ENCODE peak calls at places on chromosome 1, in nine cellular contexts. C, Y, G, J, T, L, I, S and K are unnamed samples.

GRCh38 chr1:42939216-42939615 is 19.5 kb downstream of the SLC2A1 start:
- DNase-seq in T (no peak), Y (peak), S (no peak), J (no peak), I (no peak), C (no peak), G (no peak), L (no peak), K (no peak)

GRCh38 chr1:229139320-229139719 is 131.6 kb upstream of the RAB4A start:
- DNase-seq in S (no peak), J (no peak), C (no peak), I (no peak), T (no peak), Y (no peak), G (no peak), L (no peak), K (no peak)

GRCh38 chr1:95375201-95375600 is 141.2 kb downstream of the RWDD3 start:
- DNase-seq in S (no peak), J (no peak), T (no peak), Y (no peak), L (no peak), I (no peak), C (no peak), G (no peak), K (no peak)

GRCh38 chr1:111406325-111406768 is 21.2 kb downstream of the OVGP1 start:
- DNase-seq in T (no peak), S (peak), C (peak), I (peak), L (peak), G (no peak), J (peak), Y (no peak), K (no peak)

GRCh38 chr1:201488817-201489581 is 17.9 kb downstream of the CSRP1 start:
- DNase-seq in Y (peak), S (no peak), G (no peak), C (peak), J (no peak), I (peak), T (no peak), L (peak), K (peak)

GRCh38 chr1:62687421-62687902 is 724 bp downstream of the DOCK7 start:
- DNase-seq in T (no peak), L (peak), J (peak), G (peak), S (peak), Y (no peak), I (peak), C (peak), K (peak)

GRCh38 chr1:6998267-6998666 is 213.0 kb downstream of the CAMTA1 start:
- DNase-seq in J (no peak), T (no peak), S (no peak), C (no peak), Y (no peak), I (no peak), G (no peak), L (no peak), K (peak)

GRCh38 chr1:100868364-100868995 is 26.2 kb downstream of the EXTL2 start:
- DNase-seq in J (no peak), C (peak), T (no peak), G (no peak), Y (no peak), L (peak), S (no peak), I (peak), K (peak)

GRCh38 chr1:208238710-208239517 is 5.3 kb downstream of the PLXNA2 start:
- DNase-seq in I (peak), J (peak), C (peak), G (no peak), L (peak), T (peak), Y (no peak), S (no peak), K (peak)

GRCh38 chr1:12447301-12447700 is 170.7 kb downstream of the DHRS3 start:
- DNase-seq in C (peak), I (peak), L (peak), T (no peak), G (no peak), J (no peak), S (no peak), Y (no peak), K (peak)

GRCh38 chr1:231421971-231422797 is at the start of gene EGLN1:
- DNase-seq in J (peak), T (peak), C (peak), Y (peak), L (peak), G (peak), S (peak), I (peak), K (peak)

GRCh38 chr1:245195398-245195797 is 40.6 kb downstream of the KIF26B start:
- DNase-seq in L (no peak), Y (no peak), C (no peak), G (no peak), J (no peak), S (no peak), I (no peak), T (no peak), K (no peak)

GRCh38 chr1:9203623-9204022 is 31.0 kb upstream of the H6PD start:
- DNase-seq in C (no peak), J (peak), S (no peak), L (no peak), Y (no peak), T (no peak), I (no peak), G (no peak), K (no peak)

GRCh38 chr1:177567393-177567792 is 396.6 kb downstream of the BRINP2 start:
- DNase-seq in L (peak), J (no peak), C (peak), S (no peak), Y (no peak), T (no peak), G (peak), I (no peak), K (no peak)

GRCh38 chr1:109391161-109391556 is 6.6 kb downstream of the SORT1 start:
- DNase-seq in Y (no peak), J (no peak), S (no peak), I (peak), L (peak), G (no peak), C (peak), T (no peak), K (peak)

GRCh38 chr1:19411612-19412011 is 73.7 kb downstream of the CAPZB start:
- DNase-seq in T (no peak), L (no peak), S (no peak), G (no peak), Y (no peak), C (no peak), I (no peak), J (no peak), K (no peak)

GRCh38 chr1:234408757-234409156 is 35.5 kb downstream of the COA6 start:
- DNase-seq in T (no peak), G (no peak), C (no peak), J (no peak), I (no peak), Y (no peak), L (no peak), S (no peak), K (no peak)

GRCh38 chr1:179305450-179305849 is 11.9 kb downstream of the SOAT1 start:
- DNase-seq in T (no peak), S (no peak), C (no peak), Y (no peak), G (no peak), I (no peak), L (no peak), J (no peak), K (no peak)

GRCh38 chr1:34166191-34167090 is 1.4 kb upstream of the CSMD2 start:
- DNase-seq in C (no peak), S (no peak), J (no peak), I (peak), L (peak), T (no peak), G (peak), Y (no peak), K (no peak)

GRCh38 chr1:16155537-16156410 is at the start of gene EPHA2:
- DNase-seq in J (no peak), I (peak), Y (peak), G (peak), S (no peak), L (peak), T (peak), C (peak), K (peak)

GRCh38 chr1:41611932-41612450 is 127.5 kb upstream of the EDN2 start:
- DNase-seq in S (no peak), I (no peak), L (no peak), J (peak), T (no peak), G (no peak), C (no peak), Y (no peak), K (no peak)

GRCh38 chr1:110056776-110057175 is 13.7 kb downstream of the ALX3 start:
- DNase-seq in S (no peak), C (peak), J (no peak), Y (no peak), T (no peak), I (peak), L (peak), G (no peak), K (peak)

GRCh38 chr1:233261206-233261605 is 34.3 kb downstream of the PCNX2 start:
- DNase-seq in S (no peak), Y (no peak), I (no peak), C (no peak), J (no peak), G (no peak), L (no peak), T (no peak), K (no peak)

GRCh38 chr1:93140106-93140505 is 40.1 kb downstream of the TMED5 start:
- DNase-seq in J (no peak), C (peak), S (no peak), L (no peak), I (no peak), G (no peak), Y (no peak), T (no peak), K (no peak)

GRCh38 chr1:167849656-167850055 is 64.3 kb downstream of the ADCY10 start:
- DNase-seq in I (no peak), Y (no peak), G (no peak), C (no peak), J (no peak), T (no peak), L (no peak), S (no peak), K (no peak)

GRCh38 chr1:243267346-243268283 is 11.8 kb downstream of the SDCCAG8 start:
- DNase-seq in L (no peak), I (no peak), J (no peak), G (no peak), Y (no peak), S (no peak), T (no peak), C (no peak), K (no peak)

GRCh38 chr1:178953034-178953433 is 72.7 kb upstream of the FAM20B start:
- DNase-seq in S (no peak), C (no peak), J (no peak), I (no peak), L (peak), T (no peak), G (no peak), Y (peak), K (no peak)

GRCh38 chr1:205961970-205962820 is 18.9 kb upstream of the SLC26A9 start:
- DNase-seq in L (no peak), S (no peak), T (no peak), G (no peak), J (no peak), Y (no peak), I (peak), C (no peak), K (no peak)

GRCh38 chr1:246794261-246795093 is 70.3 kb downstream of the SCCPDH start:
- DNase-seq in C (peak), G (peak), L (peak), J (no peak), Y (peak), S (no peak), T (no peak), I (peak), K (peak)

GRCh38 chr1:6504887-6505286 is 13.4 kb upstream of the PLEKHG5 start:
- DNase-seq in I (no peak), Y (no peak), G (no peak), S (no peak), J (no peak), T (no peak), L (no peak), C (no peak), K (no peak)

GRCh38 chr1:198238121-198238520 is 81.3 kb downstream of the NEK7 start:
- DNase-seq in S (no peak), T (no peak), I (no peak), C (no peak), Y (no peak), L (no peak), J (no peak), G (no peak), K (no peak)

GRCh38 chr1:227316941-227317540 is 1.3 kb downstream of the CDC42BPA start:
- DNase-seq in I (peak), C (peak), S (no peak), Y (no peak), T (no peak), G (no peak), L (peak), J (no peak), K (no peak)

DNA sequence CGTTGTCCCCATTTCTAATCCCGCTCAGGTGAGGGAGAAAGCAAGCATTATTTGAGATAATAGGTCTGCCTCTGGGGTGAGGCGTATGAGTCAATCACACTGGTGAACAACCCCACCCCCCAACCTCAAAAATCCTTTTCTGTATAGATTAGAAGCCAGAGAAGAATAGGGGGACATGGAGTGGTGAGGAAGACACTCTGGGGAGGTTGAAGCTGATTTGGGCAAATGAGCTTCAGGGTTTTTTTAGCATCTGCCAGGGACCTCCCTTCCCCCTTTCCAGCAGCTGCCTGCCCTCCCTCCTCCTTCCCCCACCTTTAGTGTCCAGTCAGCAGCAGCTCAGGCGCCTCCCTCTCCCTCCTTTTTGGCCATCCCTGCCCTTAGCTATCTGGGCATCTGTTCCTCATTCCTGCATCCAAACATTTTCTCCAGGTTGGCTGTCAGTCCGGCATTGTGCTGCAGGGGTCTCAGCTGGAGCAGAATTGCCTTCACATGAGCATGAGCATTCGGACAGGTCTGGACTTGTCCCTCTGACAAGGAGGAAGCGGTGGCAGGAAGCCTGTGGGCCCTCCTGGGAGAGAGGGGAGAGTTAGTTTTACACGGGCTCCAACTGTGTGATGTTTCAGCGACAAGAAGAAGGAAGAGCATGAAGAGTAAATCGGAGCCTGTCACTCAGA is 30.8 kb upstream of the PTGFRN start:
- DNase-seq in J (peak), I (peak), G (peak), Y (peak), C (peak), T (no peak), L (peak), S (no peak), K (no peak)
- TF ChIP-seq CTCF in J (peak), I (no peak), G (no peak), Y (no peak), C (no peak), T (no peak), L (peak), S (no peak), K (no peak)

DNA sequence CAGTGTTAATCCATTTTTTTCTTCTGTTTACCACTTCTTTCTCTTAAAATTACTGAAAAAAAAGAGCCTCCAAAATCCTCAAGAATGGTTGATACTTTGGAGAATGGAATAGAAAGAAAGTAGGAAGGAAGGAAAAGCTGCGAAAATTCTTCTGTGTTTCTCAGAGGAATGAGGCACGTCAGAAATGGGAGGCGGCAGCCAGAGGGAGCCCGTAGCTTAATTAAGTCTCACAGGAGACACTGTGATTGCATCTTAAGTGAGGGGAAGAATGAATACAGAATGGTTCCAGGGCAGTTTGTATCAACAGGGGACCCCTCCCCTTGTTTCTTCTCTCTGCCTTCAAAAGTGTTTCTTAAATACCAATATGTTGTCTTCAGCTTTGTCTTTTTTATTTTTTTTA is 1099.5 kb downstream of the PLA2G4A start:
- DNase-seq in L (no peak), I (peak), C (peak), J (no peak), S (no peak), Y (no peak), T (no peak), G (peak), K (peak)
- TF ChIP-seq CTCF in L (no peak), I (peak), C (peak), J (no peak), S (no peak), Y (no peak), T (no peak), G (peak), K (peak)

GRCh38 chr1:160780398-160780755 is 15.6 kb upstream of the LY9 start:
- DNase-seq in J (no peak), T (no peak), L (no peak), C (no peak), S (no peak), I (no peak), G (no peak), Y (no peak), K (no peak)
- TF ChIP-seq CTCF in J (no peak), T (no peak), L (no peak), C (no peak), S (no peak), I (no peak), G (no peak), Y (no peak), K (peak)

GRCh38 chr1:192225713-192226112 is 67.5 kb downstream of the RGS18 start:
- DNase-seq in S (no peak), G (no peak), C (peak), Y (no peak), I (peak), J (no peak), T (no peak), L (peak), K (no peak)

GRCh38 chr1:192224846-192225245 is 66.6 kb downstream of the RGS18 start:
- DNase-seq in T (no peak), Y (no peak), L (no peak), G (no peak), I (no peak), C (no peak), J (no peak), S (no peak), K (no peak)

GRCh38 chr1:192224386-192224785 is 66.1 kb downstream of the RGS18 start:
- DNase-seq in C (no peak), L (no peak), I (peak), G (no peak), Y (no peak), J (no peak), T (no peak), S (no peak), K (no peak)

GRCh38 chr1:192227330-192227729 is 69.1 kb downstream of the RGS18 start:
- DNase-seq in L (no peak), I (no peak), T (no peak), C (no peak), J (no peak), G (no peak), Y (no peak), S (no peak), K (no peak)

DNA sequence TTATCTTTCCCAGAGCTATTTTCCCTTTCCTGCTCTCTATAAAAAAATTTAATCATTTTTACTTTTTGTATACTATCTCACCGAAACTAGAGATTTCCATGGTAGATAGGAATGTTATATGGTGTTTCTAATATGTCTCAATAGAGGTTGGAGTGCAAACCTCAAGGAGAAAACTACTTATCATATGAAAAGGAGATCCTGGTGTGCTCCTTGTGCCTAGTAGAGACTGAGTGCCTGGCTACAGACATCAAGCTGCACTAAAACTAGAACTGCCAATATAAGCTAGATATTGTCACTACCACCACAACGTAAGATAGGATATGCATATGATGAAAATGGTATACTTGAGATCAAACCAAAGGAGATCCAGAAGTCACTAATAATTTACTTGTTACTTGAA is 67.0 kb downstream of the RGS18 start:
- DNase-seq in C (no peak), Y (no peak), G (no peak), L (no peak), J (no peak), T (no peak), S (no peak), I (no peak), K (no peak)
- TF ChIP-seq CTCF in C (no peak), Y (no peak), G (no peak), L (no peak), J (no peak), T (no peak), S (no peak), I (no peak), K (no peak)

GRCh38 chr1:153355445-153356071 is 2.1 kb upstream of the S100A9 start:
- DNase-seq in S (no peak), I (peak), Y (peak), L (peak), J (peak), T (peak), C (peak), G (peak), K (peak)

GRCh38 chr1:153357853-153358690 is at the start of gene S100A9:
- DNase-seq in L (no peak), C (no peak), Y (no peak), J (no peak), S (no peak), G (no peak), I (no peak), T (peak), K (no peak)

GRCh38 chr1:153357076-153357852 is 390 bp upstream of the S100A9 start:
- DNase-seq in I (no peak), S (no peak), Y (peak), T (peak), L (no peak), J (no peak), C (no peak), G (no peak), K (no peak)

GRCh38 chr1:153354515-153355193 is 3.0 kb upstream of the S100A9 start:
- DNase-seq in C (no peak), J (no peak), I (no peak), G (no peak), L (no peak), T (peak), Y (no peak), S (no peak), K (no peak)

DNA sequence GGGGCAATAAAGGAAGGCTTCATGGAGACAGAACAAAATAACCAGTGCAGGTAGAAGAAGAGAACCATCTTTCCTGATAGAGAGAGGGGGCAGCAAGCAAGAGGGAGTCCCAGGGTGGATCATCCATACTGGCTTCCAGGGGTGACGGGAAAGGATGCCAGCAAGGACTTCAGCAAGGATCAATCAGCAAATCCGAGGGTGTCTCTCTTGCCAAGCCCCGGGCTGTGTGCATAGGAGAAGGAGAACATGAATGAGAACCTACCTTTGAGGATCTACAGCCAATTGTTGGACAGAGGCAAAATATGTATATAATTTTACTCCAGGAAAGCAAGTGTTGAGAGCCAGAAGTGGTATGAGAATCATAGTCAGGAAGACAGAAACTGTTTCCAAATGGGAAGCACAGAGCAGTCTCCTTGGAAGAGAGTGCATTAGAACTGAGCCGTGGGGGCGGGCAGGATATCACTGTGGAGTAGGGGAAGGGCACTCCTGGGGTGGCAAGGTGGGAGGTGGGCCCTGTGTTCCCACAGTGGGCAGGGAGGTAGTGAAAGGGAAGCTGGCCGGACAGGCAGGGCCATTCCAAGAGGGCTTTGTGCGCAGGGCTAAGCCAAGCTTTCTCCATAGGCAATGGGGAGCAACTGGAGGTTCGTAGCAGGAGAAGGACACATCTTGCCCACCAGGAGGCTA is 1.1 kb upstream of the S100A9 start:
- DNase-seq in S (no peak), T (peak), Y (no peak), J (no peak), L (no peak), G (no peak), C (no peak), I (no peak), K (no peak)
- TF ChIP-seq CTCF in S (no peak), T (no peak), Y (no peak), J (no peak), L (no peak), G (no peak), C (no peak), I (no peak), K (no peak)

GRCh38 chr1:203638914-203639313 is 12.3 kb downstream of the ATP2B4 start:
- DNase-seq in S (no peak), I (no peak), L (no peak), T (no peak), Y (no peak), J (no peak), C (peak), G (no peak), K (no peak)
- TF ChIP-seq CTCF in S (no peak), I (no peak), L (no peak), T (no peak), Y (no peak), J (no peak), C (no peak), G (no peak), K (no peak)

GRCh38 chr1:175319912-175320230 is 127.3 kb upstream of the KIAA0040 start:
- DNase-seq in G (no peak), Y (no peak), C (no peak), L (no peak), I (no peak), J (no peak), S (no peak), T (no peak), K (no peak)
- TF ChIP-seq CTCF in G (no peak), Y (no peak), C (no peak), L (no peak), I (no peak), J (no peak), S (peak), T (no peak), K (peak)